ENCODE peak calls at places on chromosomes 12 and 14, in ten cellular contexts. K, H, Q, E, P, J, I, X, Y and Z are unnamed samples.

GRCh38 chr14:90452366-90452765 is 55.5 kb downstream of the CALM1 start:
- DNase-seq in K (no peak), H (no peak), Q (no peak), E (no peak), P (no peak), J (no peak), I (no peak), X (no peak), Y (no peak), Z (no peak)

GRCh38 chr14:74572829-74573360 is 39.1 kb downstream of the LTBP2 start:
- DNase-seq in K (no peak), H (no peak), Q (peak; percentile 67), E (no peak), P (no peak), J (no peak), I (no peak), X (no peak), Y (no peak), Z (no peak)

GRCh38 chr12:118840399-118840798 is 140.9 kb upstream of the SRRM4 start:
- DNase-seq in K (no peak), H (no peak), Q (no peak), E (no peak), P (no peak), J (no peak), I (peak; percentile 29), X (no peak), Y (no peak), Z (no peak)

GRCh38 chr12:132196038-132196872 is 52.0 kb downstream of the NOC4L start:
- DNase-seq in K (no peak), H (no peak), Q (no peak), E (no peak), P (no peak), J (no peak), I (no peak), X (no peak), Y (no peak), Z (no peak)

GRCh38 chr12:85468356-85469157 is 188.5 kb downstream of the ALX1 start:
- DNase-seq in K (peak; percentile 54), H (peak; percentile 36), Q (peak; percentile 29), E (peak; percentile 16), P (no peak), J (peak; percentile 37), I (peak; percentile 25), X (no peak), Y (peak; percentile 43), Z (peak; percentile 27)

GRCh38 chr14:68548194-68549056 is 244.4 kb downstream of the ZFP36L1 start:
- DNase-seq in K (peak; percentile 57), H (peak; percentile 82), Q (no peak), E (peak; percentile 89), P (peak; percentile 86), J (peak; percentile 89), I (no peak), X (no peak), Y (no peak), Z (peak; percentile 48)

GRCh38 chr14:76720382-76720813 is 40.9 kb upstream of the VASH1 start:
- DNase-seq in K (peak; percentile 49), H (no peak), Q (peak; percentile 40), E (peak; percentile 69), P (no peak), J (peak; percentile 87), I (peak; percentile 36), X (no peak), Y (peak; percentile 41), Z (peak; percentile 44)

GRCh38 chr12:108457006-108457733 is 57.9 kb upstream of the FICD start:
- DNase-seq in K (peak; percentile 20), H (peak; percentile 33), Q (peak; percentile 4), E (no peak), P (no peak), J (no peak), I (peak; percentile 69), X (no peak), Y (no peak), Z (no peak)

GRCh38 chr12:6949063-6949594 is 2.0 kb upstream of the PTPN6 start:
- DNase-seq in K (no peak), H (no peak), Q (no peak), E (no peak), P (no peak), J (peak; percentile 34), I (no peak), X (no peak), Y (no peak), Z (no peak)

GRCh38 chr12:31702047-31702446 is 26.8 kb downstream of the AMN1 start:
- DNase-seq in K (no peak), H (peak; percentile 15), Q (no peak), E (no peak), P (no peak), J (no peak), I (no peak), X (no peak), Y (no peak), Z (no peak)

GRCh38 chr14:71555654-71556559 is 376.3 kb upstream of the RGS6 start:
- DNase-seq in K (no peak), H (no peak), Q (no peak), E (no peak), P (no peak), J (no peak), I (peak; percentile 4), X (no peak), Y (peak; percentile 29), Z (no peak)

GRCh38 chr14:101073598-101073965 is 170.1 kb upstream of the RTL1 start:
- DNase-seq in K (no peak), H (no peak), Q (no peak), E (no peak), P (no peak), J (no peak), I (no peak), X (no peak), Y (no peak), Z (no peak)

GRCh38 chr14:101072070-101072469 is 168.5 kb upstream of the RTL1 start:
- DNase-seq in K (no peak), H (no peak), Q (no peak), E (peak; percentile 12), P (no peak), J (peak; percentile 10), I (no peak), X (no peak), Y (no peak), Z (no peak)

GRCh38 chr14:101071493-101071891 is 168.0 kb upstream of the RTL1 start:
- DNase-seq in K (no peak), H (no peak), Q (no peak), E (peak; percentile 16), P (peak; percentile 10), J (peak; percentile 7), I (no peak), X (no peak), Y (peak; percentile 18), Z (peak; percentile 7)

GRCh38 chr14:101072945-101073597 is 169.5 kb upstream of the RTL1 start:
- DNase-seq in K (peak; percentile 59), H (peak; percentile 92), Q (no peak), E (peak; percentile 66), P (peak; percentile 18), J (peak; percentile 97), I (peak; percentile 77), X (peak; percentile 61), Y (peak; percentile 23), Z (peak; percentile 31)

GRCh38 chr14:101072531-101072930 is 169.0 kb upstream of the RTL1 start:
- DNase-seq in K (no peak), H (no peak), Q (no peak), E (no peak), P (peak; percentile 9), J (peak; percentile 8), I (no peak), X (no peak), Y (peak; percentile 15), Z (peak; percentile 21)
- H3K27me3 ChIP-seq in K (no peaks in the 10 kb centered on the region), H (no peaks in the 10 kb centered on the region), Q (no peaks in the 10 kb centered on the region), E (no peaks in the 10 kb centered on the region), P (peaks cover 14% of the 10 kb centered on the region), J (peaks cover 8% of the 10 kb centered on the region), I (peaks cover 99% of the 10 kb centered on the region), X (no peaks in the 10 kb centered on the region), Y (no peaks in the 10 kb centered on the region), Z (peaks cover 69% of the 10 kb centered on the region)

DNA sequence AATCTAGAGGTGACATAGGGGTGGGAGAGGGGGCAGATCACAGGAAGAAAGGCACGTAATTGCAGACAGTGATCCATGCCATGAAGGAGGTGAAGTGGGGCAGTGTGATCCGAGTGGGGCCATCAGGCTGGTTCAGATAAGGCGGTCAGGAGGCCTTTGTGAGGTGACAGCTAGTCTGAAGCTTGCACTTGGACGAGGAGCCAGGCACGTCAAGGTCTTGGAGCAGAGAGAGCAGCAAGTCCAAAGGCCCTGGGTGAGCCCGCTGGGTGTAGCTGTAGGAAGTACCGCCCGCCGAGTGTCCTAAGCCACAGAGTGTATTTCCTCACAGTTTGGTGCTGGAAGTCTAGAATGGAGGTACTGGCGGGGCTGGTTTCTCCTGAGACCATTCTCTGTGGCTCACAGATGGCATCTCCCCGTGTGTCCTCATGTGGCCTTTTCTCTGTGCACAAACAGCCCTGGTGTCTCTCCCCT is 23.6 kb downstream of the RHOF start:
- DNase-seq in K (no peak), H (no peak), Q (no peak), E (no peak), P (no peak), J (peak; percentile 80), I (peak; percentile 77), X (no peak), Y (no peak), Z (no peak)
- TF ChIP-seq POLR2A in K (no peak), H (no peak), Q (no peak), E (no peak), P (no peak), J (peak; percentile 43), I (peak; percentile 42), X (no peak), Y (no peak), Z (no peak)

GRCh38 chr12:26402648-26403047 is 207.3 kb downstream of the SSPN start:
- DNase-seq in K (peak; percentile 80), H (peak; percentile 58), Q (peak; percentile 68), E (no peak), P (no peak), J (no peak), I (peak; percentile 7), X (peak; percentile 13), Y (peak; percentile 31), Z (peak; percentile 65)
- TF ChIP-seq CTCF in K (peak; percentile 52), H (peak; percentile 41), Q (peak; percentile 57), E (no peak), P (no peak), J (no peak), I (peak; percentile 33), X (peak; percentile 58), Y (peak; percentile 41), Z (no peak)

DNA sequence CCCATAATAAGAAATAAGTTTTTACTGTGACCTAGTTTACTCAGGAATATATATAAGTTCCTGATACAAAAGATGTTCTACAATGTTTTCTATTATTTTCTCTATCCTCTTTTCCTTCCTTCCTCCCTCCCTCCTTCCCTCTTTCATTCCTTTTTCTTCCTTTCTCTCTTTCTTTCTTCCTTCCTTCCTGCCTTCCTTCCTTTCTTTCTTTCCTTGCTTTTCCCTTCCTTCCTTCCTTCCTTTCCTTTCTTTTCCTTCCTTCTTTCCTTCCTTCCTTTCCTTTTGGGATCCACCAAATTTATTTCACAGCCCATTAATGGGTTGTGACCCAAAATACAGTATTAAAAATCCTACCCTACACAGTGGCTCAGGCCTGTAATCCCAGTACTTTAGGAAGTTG is 3.9 kb upstream of the VDR start:
- DNase-seq in K (no peak), H (no peak), Q (no peak), E (no peak), P (no peak), J (no peak), I (no peak), X (no peak), Y (no peak), Z (no peak)
- H3K27me3 ChIP-seq in K (no peaks in the 10 kb centered on the region), H (no peaks in the 10 kb centered on the region), Q (no peaks in the 10 kb centered on the region), E (no peaks in the 10 kb centered on the region), P (no peaks in the 10 kb centered on the region), J (no peaks in the 10 kb centered on the region), I (peaks cover 9% of the 10 kb centered on the region), X (peaks cover 8% of the 10 kb centered on the region), Y (no peaks in the 10 kb centered on the region), Z (no peaks in the 10 kb centered on the region)